ENCODE peak calls at places on chromosomes 4 and X, in four cellular contexts. C is HepG2, O is H1, B is GM12891. F is an unnamed sample.

GRCh38 chr4:118760493-118760892 is 75.3 kb downstream of the METTL14 start:
- DNase-seq in O (no peak), C (no peak), B (no peak), F (no peak)

GRCh38 chr4:181548873-181549541 is 694.2 kb upstream of the TENM3 start:
- DNase-seq in B (no peak), C (peak), O (peak), F (no peak)

GRCh38 chr4:169254546-169254983 is 16.2 kb downstream of the SH3RF1 start:
- DNase-seq in O (no peak), C (peak), B (no peak), F (no peak)

GRCh38 chr4:113131146-113131545 is 81.7 kb downstream of the ANK2 start:
- DNase-seq in C (no peak), B (no peak), O (no peak), F (no peak)

GRCh38 chrX:54223581-54223980 is 40.5 kb upstream of the FAM120C start:
- DNase-seq in C (no peak), O (no peak), B (no peak), F (no peak)

GRCh38 chr4:77010841-77011354 is 61.3 kb downstream of the SEPTIN11 start:
- DNase-seq in B (no peak), O (no peak), C (no peak), F (no peak)

GRCh38 chr4:100009490-100009889 is 59.4 kb upstream of the H2AZ1 start:
- DNase-seq in B (no peak), O (no peak), C (no peak), F (no peak)

GRCh38 chrX:2708016-2708415 is 16.9 kb downstream of the CD99 start:
- DNase-seq in B (no peak), C (no peak), O (no peak), F (no peak)

GRCh38 chr4:57023104-57023503 is 44.4 kb downstream of the POLR2B start:
- DNase-seq in C (no peak), O (no peak), B (no peak), F (no peak)

GRCh38 chrX:115372026-115372610 is 82.6 kb downstream of the LUZP4 start:
- DNase-seq in O (no peak), C (no peak), B (no peak), F (no peak)

GRCh38 chrX:142483965-142484364 is 278.9 kb upstream of the MAGEC2 start:
- DNase-seq in B (no peak), C (no peak), O (no peak), F (no peak)

GRCh38 chr4:120228086-120228485 is 161.4 kb upstream of the MAD2L1 start:
- DNase-seq in O (no peak), C (no peak), B (no peak), F (no peak)

GRCh38 chr4:153464068-153464467 is 2.1 kb upstream of the TMEM131L start:
- DNase-seq in B (no peak), C (no peak), O (no peak), F (no peak)

GRCh38 chr4:138238521-138239292 is 3.4 kb downstream of the SLC7A11 start:
- DNase-seq in C (no peak), B (no peak), O (no peak), F (no peak)

GRCh38 chr4:113582737-113583136 is 178.8 kb downstream of the CAMK2D start:
- DNase-seq in B (no peak), O (no peak), C (no peak), F (no peak)

GRCh38 chrX:115494133-115494532 is 66.8 kb upstream of the PLS3 start:
- DNase-seq in B (no peak), O (no peak), C (peak), F (no peak)

GRCh38 chrX:120426599-120426998 is 42.5 kb downstream of the LAMP2 start:
- DNase-seq in C (no peak), B (no peak), O (no peak), F (no peak)

GRCh38 chrX:153880440-153880815 is 5.5 kb downstream of the L1CAM start:
- DNase-seq in B (no peak), C (no peak), O (no peak), F (peak)

GRCh38 chr4:166274136-166274761 is 401.2 kb downstream of the TLL1 start:
- DNase-seq in O (no peak), C (no peak), B (no peak), F (no peak)

GRCh38 chr4:137427411-137427810 is 104.9 kb downstream of the PCDH18 start:
- DNase-seq in C (no peak), B (no peak), O (no peak), F (no peak)

GRCh38 chr4:97110506-97110905 is 1032.8 kb downstream of the STPG2 start:
- DNase-seq in O (no peak), B (no peak), C (no peak), F (no peak)

GRCh38 chr4:109375778-109376414 is 57.7 kb upstream of the SEC24B start:
- DNase-seq in B (no peak), C (no peak), O (no peak), F (no peak)

GRCh38 chr4:26857278-26858034 is 3.2 kb upstream of the STIM2 start:
- DNase-seq in C (peak), O (peak), B (peak), F (peak)

GRCh38 chr4:68267433-68267944 is 22.0 kb upstream of the TMPRSS11B start:
- DNase-seq in B (no peak), O (no peak), C (peak), F (no peak)

GRCh38 chrX:140762061-140762460 is 52.5 kb downstream of the LINC00632 start:
- DNase-seq in O (no peak), B (peak), C (peak), F (peak)

GRCh38 chrX:39253551-39253950 is 452.3 kb downstream of the MID1IP1 start:
- DNase-seq in O (no peak), B (no peak), C (no peak), F (no peak)

GRCh38 chrX:20519826-20520225 is 253.1 kb upstream of the RPS6KA3 start:
- DNase-seq in C (no peak), B (no peak), O (no peak), F (no peak)

GRCh38 chrX:20519077-20519617 is 252.4 kb upstream of the RPS6KA3 start:
- DNase-seq in C (no peak), O (no peak), B (no peak), F (no peak)

GRCh38 chrX:20523626-20524312 is 257.1 kb upstream of the RPS6KA3 start:
- DNase-seq in O (no peak), C (no peak), B (no peak), F (no peak)

GRCh38 chrX:20522420-20522819 is 255.7 kb upstream of the RPS6KA3 start:
- DNase-seq in C (no peak), B (no peak), O (no peak), F (no peak)

DNA sequence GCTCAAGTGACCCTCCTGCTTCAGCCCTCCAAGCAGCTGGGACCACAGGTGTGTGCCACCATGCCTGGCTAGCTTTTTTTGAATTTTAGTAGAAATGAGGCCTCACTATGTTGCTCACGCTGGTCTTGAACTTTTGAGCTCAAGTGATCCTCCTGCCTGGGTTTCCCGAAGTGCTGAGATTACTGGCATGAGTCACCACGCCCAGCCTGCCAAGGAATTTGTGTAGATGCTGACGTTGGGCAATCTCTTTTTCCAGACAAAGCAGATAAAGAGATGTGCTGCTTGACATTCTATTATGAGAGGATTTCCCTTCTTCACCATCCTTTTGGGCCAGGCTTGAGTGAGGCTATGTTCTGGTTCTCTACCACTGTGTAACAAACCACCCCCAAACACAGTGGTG is 254.5 kb upstream of the RPS6KA3 start:
- DNase-seq in O (no peak), B (no peak), C (no peak), F (no peak)
- TF ChIP-seq TAF1 in O (no peak), B (no peak), C (no peak), F (no peak)

GRCh38 chrX:48045410-48046311 is 25.8 kb downstream of the ZNF630 start:
- DNase-seq in C (peak), O (no peak), B (no peak), F (no peak)
- TF ChIP-seq TAF1 in C (no peak), O (no peak), B (no peak), F (no peak)

GRCh38 chrX:23959781-23960180 is 52.0 kb downstream of the CXorf58 start:
- DNase-seq in B (no peak), C (no peak), O (no peak), F (no peak)
- TF ChIP-seq TAF1 in B (no peak), C (no peak), O (no peak), F (no peak)

GRCh38 chr4:30924521-30924920 is 204.4 kb downstream of the PCDH7 start:
- DNase-seq in C (no peak), O (no peak), B (no peak), F (no peak)

GRCh38 chr4:30920043-30920442 is 199.9 kb downstream of the PCDH7 start:
- DNase-seq in O (no peak), B (no peak), C (no peak), F (no peak)

GRCh38 chr4:30916337-30917274 is 196.4 kb downstream of the PCDH7 start:
- DNase-seq in C (no peak), B (no peak), O (no peak), F (no peak)

GRCh38 chr4:30917946-30918345 is 197.8 kb downstream of the PCDH7 start:
- DNase-seq in C (no peak), B (no peak), O (no peak), F (no peak)

GRCh38 chr4:30919458-30919857 is 199.3 kb downstream of the PCDH7 start:
- DNase-seq in C (no peak), B (no peak), O (no peak), F (no peak)
- TF ChIP-seq TAF1 in C (no peak), B (no peak), O (no peak), F (no peak)

F was measured in SK-N-SH.